ENCODE peak calls at places on chromosomes 6 and 20, in six cellular contexts. G, F, S, N, J and Z are unnamed samples.

GRCh38 chr6:152048921-152049320 is 241.4 kb downstream of the ESR1 start:
- DNase-seq in G (no peak), F (no peak), S (no peak), N (no peak), J (no peak), Z (no peak)

GRCh38 chr6:96394727-96395126 is 126.9 kb upstream of the UFL1 start:
- DNase-seq in G (no peak), F (no peak), S (no peak), N (no peak), J (no peak), Z (peak)

GRCh38 chr20:59645316-59645715 is 41.0 kb downstream of the PHACTR3 start:
- DNase-seq in G (no peak), F (no peak), S (no peak), N (peak), J (no peak), Z (no peak)

GRCh38 chr6:143734641-143735063 is 56.9 kb downstream of the PHACTR2 start:
- DNase-seq in G (no peak), F (no peak), S (no peak), N (no peak), J (no peak), Z (no peak)

GRCh38 chr6:52839124-52840055 is 1.2 kb downstream of the GSTA5 start:
- DNase-seq in G (peak), F (peak), S (peak), N (no peak), J (no peak), Z (peak)

GRCh38 chr6:39821014-39821738 is 29.0 kb downstream of the DAAM2 start:
- DNase-seq in G (no peak), F (no peak), S (no peak), N (no peak), J (no peak), Z (no peak)

GRCh38 chr6:332671-333070 is 40.4 kb downstream of the DUSP22 start:
- DNase-seq in G (no peak), F (no peak), S (no peak), N (no peak), J (no peak), Z (no peak)

GRCh38 chr6:11096109-11096508 is 2.5 kb downstream of the SMIM13 start:
- DNase-seq in G (peak), F (peak), S (no peak), N (no peak), J (no peak), Z (peak)

GRCh38 chr6:95866732-95867131 is 149.0 kb upstream of the FUT9 start:
- DNase-seq in G (no peak), F (no peak), S (no peak), N (no peak), J (no peak), Z (peak)

GRCh38 chr20:57450419-57450818 is 59.2 kb downstream of the RBM38 start:
- DNase-seq in G (no peak), F (no peak), S (no peak), N (no peak), J (no peak), Z (peak)

GRCh38 chr20:26243731-26244130 is 547.1 kb upstream of the ZNF337 start:
- DNase-seq in G (no peak), F (no peak), S (no peak), N (no peak), J (no peak), Z (no peak)

GRCh38 chr6:39801456-39802251 is 9.5 kb downstream of the DAAM2 start:
- DNase-seq in G (no peak), F (no peak), S (no peak), N (no peak), J (no peak), Z (no peak)

GRCh38 chr6:127539292-127539691 is 20.2 kb upstream of the MTCL3 start:
- DNase-seq in G (no peak), F (no peak), S (no peak), N (no peak), J (peak), Z (peak)

GRCh38 chr6:41092421-41093140 is 19.8 kb downstream of the NFYA start:
- DNase-seq in G (no peak), F (no peak), S (no peak), N (no peak), J (no peak), Z (peak)

GRCh38 chr20:44861547-44862006 is 23.9 kb upstream of the YWHAB start:
- DNase-seq in G (no peak), F (no peak), S (no peak), N (no peak), J (no peak), Z (no peak)

GRCh38 chr6:170179925-170180324 is 111.0 kb downstream of the DLL1 start:
- DNase-seq in G (no peak), F (no peak), S (no peak), N (peak), J (no peak), Z (no peak)

GRCh38 chr20:40897177-40897700 is 131.4 kb upstream of the TOP1 start:
- DNase-seq in G (no peak), F (no peak), S (no peak), N (no peak), J (no peak), Z (no peak)